ENCODE peak calls at places on chromosomes 2 and 18, in ten cellular contexts. One of them, this sample, is unnamed.

GRCh38 chr2:28898048-28898447 is 3.6 kb downstream of the WDR43 start:
- DNase-seq in mesenteric fat pad: no peak
- DNase-seq in AG09309: no peak
- DNase-seq in stimulated activated CD4-positive, alpha-beta T cell treated with anti-CD3 and anti-CD28 coated beads, Interleukin-4, amount 100 ng/mL, for 48 hours: no peak
- DNase-seq in RKO: peak
- DNase-seq in lung: no peak
- DNase-seq in SHP77: no peak
- DNase-seq in B cell: no peak
- DNase-seq in mucosa of gallbladder: no peak
- DNase-seq in Karpas-422: no peak
- DNase-seq in this sample: no peak

GRCh38 chr18:47577520-47577919 is 326.1 kb upstream of the SKOR2 start:
- DNase-seq in mesenteric fat pad: no peak
- DNase-seq in AG09309: no peak
- DNase-seq in stimulated activated CD4-positive, alpha-beta T cell treated with anti-CD3 and anti-CD28 coated beads, Interleukin-4, amount 100 ng/mL, for 48 hours: no peak
- DNase-seq in RKO: no peak
- DNase-seq in lung: no peak
- DNase-seq in SHP77: no peak
- DNase-seq in B cell: no peak
- DNase-seq in mucosa of gallbladder: no peak
- DNase-seq in Karpas-422: no peak
- DNase-seq in this sample: no peak

GRCh38 chr2:205764502-205764815 is 82.2 kb downstream of the NRP2 start:
- DNase-seq in mesenteric fat pad: no peak
- DNase-seq in AG09309: no peak
- DNase-seq in stimulated activated CD4-positive, alpha-beta T cell treated with anti-CD3 and anti-CD28 coated beads, Interleukin-4, amount 100 ng/mL, for 48 hours: no peak
- DNase-seq in RKO: no peak
- DNase-seq in lung: no peak
- DNase-seq in SHP77: no peak
- DNase-seq in B cell: no peak
- DNase-seq in mucosa of gallbladder: no peak
- DNase-seq in Karpas-422: no peak
- DNase-seq in this sample: no peak

GRCh38 chr2:152393377-152393776 is 58.4 kb downstream of the FMNL2 start:
- DNase-seq in mesenteric fat pad: no peak
- DNase-seq in AG09309: no peak
- DNase-seq in stimulated activated CD4-positive, alpha-beta T cell treated with anti-CD3 and anti-CD28 coated beads, Interleukin-4, amount 100 ng/mL, for 48 hours: no peak
- DNase-seq in RKO: no peak
- DNase-seq in lung: no peak
- DNase-seq in SHP77: no peak
- DNase-seq in B cell: no peak
- DNase-seq in mucosa of gallbladder: no peak
- DNase-seq in Karpas-422: no peak
- DNase-seq in this sample: no peak

GRCh38 chr2:109232909-109233308 is 103.9 kb downstream of the SH3RF3 start:
- DNase-seq in mesenteric fat pad: no peak
- DNase-seq in AG09309: no peak
- DNase-seq in stimulated activated CD4-positive, alpha-beta T cell treated with anti-CD3 and anti-CD28 coated beads, Interleukin-4, amount 100 ng/mL, for 48 hours: no peak
- DNase-seq in RKO: no peak
- DNase-seq in lung: no peak
- DNase-seq in SHP77: no peak
- DNase-seq in B cell: no peak
- DNase-seq in mucosa of gallbladder: no peak
- DNase-seq in Karpas-422: no peak
- DNase-seq in this sample: no peak

GRCh38 chr2:217983276-217984233 is 19.2 kb downstream of the TNS1 start:
- DNase-seq in mesenteric fat pad: no peak
- DNase-seq in AG09309: no peak
- DNase-seq in stimulated activated CD4-positive, alpha-beta T cell treated with anti-CD3 and anti-CD28 coated beads, Interleukin-4, amount 100 ng/mL, for 48 hours: no peak
- DNase-seq in RKO: no peak
- DNase-seq in lung: no peak
- DNase-seq in SHP77: no peak
- DNase-seq in B cell: no peak
- DNase-seq in mucosa of gallbladder: no peak
- DNase-seq in Karpas-422: no peak
- DNase-seq in this sample: no peak

GRCh38 chr18:13295894-13296293 is 77.3 kb downstream of the LDLRAD4 start:
- DNase-seq in mesenteric fat pad: no peak
- DNase-seq in AG09309: no peak
- DNase-seq in stimulated activated CD4-positive, alpha-beta T cell treated with anti-CD3 and anti-CD28 coated beads, Interleukin-4, amount 100 ng/mL, for 48 hours: no peak
- DNase-seq in RKO: no peak
- DNase-seq in lung: no peak
- DNase-seq in SHP77: no peak
- DNase-seq in B cell: no peak
- DNase-seq in mucosa of gallbladder: no peak
- DNase-seq in Karpas-422: no peak
- DNase-seq in this sample: no peak

GRCh38 chr2:222568866-222569265 is 87.0 kb downstream of the FARSB start:
- DNase-seq in mesenteric fat pad: no peak
- DNase-seq in AG09309: peak
- DNase-seq in stimulated activated CD4-positive, alpha-beta T cell treated with anti-CD3 and anti-CD28 coated beads, Interleukin-4, amount 100 ng/mL, for 48 hours: no peak
- DNase-seq in RKO: peak
- DNase-seq in lung: no peak
- DNase-seq in SHP77: no peak
- DNase-seq in B cell: no peak
- DNase-seq in mucosa of gallbladder: no peak
- DNase-seq in Karpas-422: no peak
- DNase-seq in this sample: no peak

GRCh38 chr18:74546751-74547530 is 12.6 kb downstream of the CNDP1 start:
- DNase-seq in mesenteric fat pad: no peak
- DNase-seq in AG09309: peak
- DNase-seq in stimulated activated CD4-positive, alpha-beta T cell treated with anti-CD3 and anti-CD28 coated beads, Interleukin-4, amount 100 ng/mL, for 48 hours: no peak
- DNase-seq in RKO: no peak
- DNase-seq in lung: no peak
- DNase-seq in SHP77: no peak
- DNase-seq in B cell: no peak
- DNase-seq in mucosa of gallbladder: no peak
- DNase-seq in Karpas-422: no peak
- DNase-seq in this sample: no peak